ENCODE peak calls at places on chromosomes 11 and 22, in seven cellular contexts. A is neuronal stem cell, Q is IMR-90, V is trophoblast cell, G is mammary epithelial cell, K is GM23248, H is PC-3. P is an unnamed sample.

GRCh38 chr22:48320671-48321515 is 1506.8 kb downstream of the BRD1 start:
- DNase-seq in A (no peak), Q (no peak), V (no peak), G (no peak), K (no peak), H (no peak), P (no peak)

GRCh38 chr22:42399315-42400271 is 32.6 kb downstream of the NFAM1 start:
- DNase-seq in A (peak; percentile 37), Q (no peak), V (no peak), G (no peak), K (no peak), H (no peak), P (no peak)

GRCh38 chr11:93389737-93390136 is 59.2 kb downstream of the DEUP1 start:
- DNase-seq in A (no peak), Q (no peak), V (no peak), G (peak; percentile 3), K (peak; percentile 12), H (no peak), P (no peak)

GRCh38 chr11:129077191-129077590 is 114.9 kb downstream of the ARHGAP32 start:
- DNase-seq in A (no peak), Q (no peak), V (no peak), G (no peak), K (no peak), H (no peak), P (no peak)

GRCh38 chr11:31218847-31219246 is 150.7 kb downstream of the DCDC1 start:
- DNase-seq in A (no peak), Q (no peak), V (no peak), G (peak; percentile 73), K (no peak), H (no peak), P (no peak)

GRCh38 chr22:20008221-20008995 is 8.2 kb downstream of the ARVCF start:
- DNase-seq in A (no peak), Q (no peak), V (no peak), G (no peak), K (peak; percentile 18), H (no peak), P (no peak)

GRCh38 chr11:12671378-12671777 is 2.8 kb upstream of the TEAD1 start:
- DNase-seq in A (no peak), Q (no peak), V (no peak), G (no peak), K (no peak), H (no peak), P (no peak)

GRCh38 chr11:78045851-78046485 is 17.7 kb upstream of the THRSP start:
- DNase-seq in A (peak; percentile 69), Q (peak; percentile 59), V (peak; percentile 53), G (peak; percentile 52), K (peak; percentile 73), H (peak; percentile 90), P (no peak)

GRCh38 chr11:79241205-79241604 is 199.6 kb downstream of the TENM4 start:
- DNase-seq in A (no peak), Q (no peak), V (no peak), G (no peak), K (no peak), H (no peak), P (no peak)

GRCh38 chr11:102846292-102846691 is 2.9 kb upstream of the MMP3 start:
- DNase-seq in A (no peak), Q (peak; percentile 16), V (no peak), G (peak; percentile 34), K (no peak), H (peak; percentile 74), P (no peak)

GRCh38 chr22:36528336-36528735 is 630 bp downstream of the EIF3D start:
- DNase-seq in A (no peak), Q (no peak), V (no peak), G (no peak), K (peak; percentile 68), H (no peak), P (no peak)

GRCh38 chr11:72195518-72195917 is 3.6 kb downstream of the FOLR1 start:
- DNase-seq in A (no peak), Q (no peak), V (no peak), G (no peak), K (no peak), H (no peak), P (no peak)

GRCh38 chr11:67393437-67393836 is 1.7 kb downstream of the RAD9A start:
- DNase-seq in A (no peak), Q (no peak), V (no peak), G (no peak), K (no peak), H (no peak), P (no peak)

GRCh38 chr22:18085188-18085587 is 7.4 kb downstream of the PEX26 start:
- DNase-seq in A (no peak), Q (peak; percentile 34), V (no peak), G (no peak), K (peak; percentile 70), H (no peak), P (no peak)

GRCh38 chr22:49204599-49205214 is 623.0 kb downstream of the BRD1 start:
- DNase-seq in A (no peak), Q (no peak), V (no peak), G (no peak), K (no peak), H (no peak), P (no peak)

GRCh38 chr11:2151500-2152257 is 9.3 kb downstream of the INS start:
- DNase-seq in A (peak; percentile 86), Q (peak; percentile 54), V (peak; percentile 84), G (peak; percentile 36), K (peak; percentile 77), H (peak; percentile 85), P (no peak)

GRCh38 chr11:44622190-44622650 is 56.8 kb downstream of the CD82 start:
- DNase-seq in A (no peak), Q (no peak), V (no peak), G (no peak), K (no peak), H (no peak), P (no peak)

GRCh38 chr11:76597533-76598425 is 72.8 kb downstream of the LRRC32 start:
- DNase-seq in A (no peak), Q (no peak), V (no peak), G (no peak), K (no peak), H (no peak), P (no peak)

GRCh38 chr11:134330611-134331564 is 900 bp upstream of the GLB1L2 start:
- DNase-seq in A (no peak), Q (no peak), V (no peak), G (no peak), K (no peak), H (no peak), P (no peak)

GRCh38 chr11:6876914-6877313 is 489 bp downstream of the OR10A4 start:
- DNase-seq in A (no peak), Q (no peak), V (no peak), G (no peak), K (no peak), H (no peak), P (no peak)

GRCh38 chr11:79382301-79382700 is 58.5 kb downstream of the TENM4 start:
- DNase-seq in A (no peak), Q (no peak), V (peak; percentile 68), G (no peak), K (no peak), H (no peak), P (no peak)

GRCh38 chr11:74592441-74593362 is at the start of gene POLD3:
- DNase-seq in A (peak; percentile 89), Q (peak; percentile 81), V (peak; percentile 87), G (peak; percentile 89), K (peak; percentile 95), H (peak; percentile 95), P (no peak)

GRCh38 chr11:74592063-74592440 is 330 bp upstream of the POLD3 start:
- DNase-seq in A (no peak), Q (peak; percentile 5), V (no peak), G (no peak), K (peak; percentile 49), H (no peak), P (no peak)

DNA sequence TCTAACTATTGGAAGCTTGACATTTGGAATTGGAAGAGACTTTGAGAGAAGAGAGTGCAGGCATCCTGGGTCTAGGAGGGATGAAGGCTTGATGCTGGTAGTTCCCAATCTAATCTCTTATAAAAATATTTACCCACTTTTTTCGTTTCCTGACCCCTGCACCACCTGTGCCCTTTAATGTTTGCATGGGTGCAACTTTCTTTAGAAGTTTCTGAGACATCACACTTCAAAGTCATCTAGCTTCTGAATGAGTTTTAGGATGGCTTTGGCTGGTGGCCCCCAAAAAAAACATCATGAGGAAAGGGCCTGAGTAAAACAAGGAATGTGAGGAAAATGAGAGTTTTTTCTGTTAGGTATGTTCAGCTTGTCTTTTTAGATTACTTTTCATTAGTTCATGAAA is 1.1 kb downstream of the POLD3 start:
- DNase-seq in A (no peak), Q (no peak), V (no peak), G (no peak), K (no peak), H (no peak), P (no peak)
- H2AFZ ChIP-seq in A (no peak overlapping the region), Q (peak overlapping the region; percentile 94), V (no peak overlapping the region), G (peak overlapping the region; percentile 99), K (peak overlapping the region; percentile 96), H (peak overlapping the region; percentile 96), P (peak overlapping the region; percentile 96)

GRCh38 chr11:34775417-34775888 is 140.7 kb downstream of the APIP start:
- DNase-seq in A (no peak), Q (no peak), V (peak; percentile 19), G (no peak), K (no peak), H (no peak), P (no peak)
- H2AFZ ChIP-seq in A (no peak overlapping the region), Q (no peak overlapping the region), V (no peak overlapping the region), G (no peak overlapping the region), K (no peak overlapping the region), H (no peak overlapping the region), P (no peak overlapping the region)

GRCh38 chr22:30968015-30968923 is at the start of gene MORC2:
- DNase-seq in A (peak; percentile 20), Q (peak; percentile 15), V (peak; percentile 67), G (no peak), K (no peak), H (peak; percentile 24), P (no peak)
- H2AFZ ChIP-seq in A (peak within 1 kb of the TSS; percentile 92), Q (peak within 1 kb of the TSS; percentile 96), V (peak within 1 kb of the TSS; percentile 47), G (peak within 1 kb of the TSS; percentile 91), K (peak within 1 kb of the TSS; percentile 87), H (peak within 1 kb of the TSS; percentile 73), P (peak within 1 kb of the TSS; percentile 81)

GRCh38 chr22:26515938-26516337 is 3.7 kb upstream of the TFIP11 start:
- DNase-seq in A (no peak), Q (no peak), V (no peak), G (no peak), K (no peak), H (no peak), P (no peak)

GRCh38 chr22:26514419-26515161 is 2.3 kb upstream of the TFIP11 start:
- DNase-seq in A (no peak), Q (no peak), V (no peak), G (no peak), K (no peak), H (no peak), P (no peak)

GRCh38 chr22:26512149-26512793 is at the start of gene TFIP11:
- DNase-seq in A (peak; percentile 89), Q (peak; percentile 90), V (peak; percentile 95), G (peak; percentile 87), K (peak; percentile 97), H (peak; percentile 91), P (peak; percentile 26)

GRCh38 chr22:26516503-26516902 is 4.2 kb upstream of the TFIP11 start:
- DNase-seq in A (no peak), Q (no peak), V (no peak), G (no peak), K (no peak), H (no peak), P (no peak)

DNA sequence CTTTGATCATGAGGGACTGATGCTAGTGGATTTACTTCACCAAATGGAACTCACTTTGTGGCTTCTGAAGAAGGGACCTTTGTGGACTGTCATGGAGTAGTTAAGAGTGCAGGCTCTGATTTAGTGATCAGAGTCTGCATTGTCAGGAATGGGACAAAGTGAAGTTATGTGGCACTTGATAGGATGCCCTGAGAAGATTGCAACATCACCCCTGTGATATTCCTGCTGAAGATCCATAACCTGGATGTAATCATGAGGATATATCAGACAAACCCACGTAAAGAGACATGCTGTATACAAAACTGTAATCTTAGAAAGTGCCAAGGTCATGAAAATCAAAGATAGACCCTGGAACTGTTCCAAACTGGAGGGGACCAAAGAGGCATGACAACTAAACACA is 1.6 kb upstream of the TFIP11 start:
- DNase-seq in A (no peak), Q (no peak), V (no peak), G (no peak), K (no peak), H (no peak), P (no peak)
- H2AFZ ChIP-seq in A (no peak overlapping the region), Q (no peak overlapping the region), V (no peak overlapping the region), G (peak overlapping the region; percentile 2), K (no peak overlapping the region), H (no peak overlapping the region), P (no peak overlapping the region)